ENCODE peak calls at places on chromosomes 13 and 19, in four cellular contexts. A, N, R and T are unnamed samples.

GRCh38 chr19:18223860-18224524 is 2.2 kb downstream of the PDE4C start:
- DNase-seq in A (peak), N (peak), R (peak), T (peak)

GRCh38 chr13:112689498-112690241 is at the start of gene ATP11A:
- DNase-seq in A (peak), N (peak), R (peak), T (peak)

GRCh38 chr19:14450168-14450874 is 17.2 kb downstream of the PKN1 start:
- DNase-seq in A (no peak), N (no peak), R (peak), T (peak)

GRCh38 chr13:91185294-91185863 is 162.1 kb upstream of the MIR17HG start:
- DNase-seq in A (peak), N (no peak), R (no peak), T (no peak)

GRCh38 chr13:93345061-93345460 is 118.5 kb downstream of the GPC6 start:
- DNase-seq in A (no peak), N (no peak), R (no peak), T (peak)

GRCh38 chr13:113785051-113786010 is 26.3 kb downstream of the TMEM255B start:
- DNase-seq in A (no peak), N (no peak), R (no peak), T (no peak)

GRCh38 chr13:106318941-106319411 is 216.5 kb downstream of the EFNB2 start:
- DNase-seq in A (no peak), N (no peak), R (no peak), T (no peak)

GRCh38 chr13:34076319-34076718 is 258.4 kb downstream of the RFC3 start:
- DNase-seq in A (no peak), N (no peak), R (no peak), T (no peak)

GRCh38 chr19:54206831-54207177 is 6.1 kb downstream of the RPS9 start:
- DNase-seq in A (no peak), N (no peak), R (no peak), T (no peak)

GRCh38 chr19:2371656-2372055 is 11.6 kb downstream of the TMPRSS9 start:
- DNase-seq in A (no peak), N (no peak), R (no peak), T (no peak)

GRCh38 chr13:33787051-33787591 is 30.8 kb upstream of the RFC3 start:
- DNase-seq in A (no peak), N (no peak), R (no peak), T (no peak)

GRCh38 chr19:6218497-6219146 is 61.2 kb downstream of the MLLT1 start:
- DNase-seq in A (peak), N (peak), R (peak), T (peak)

GRCh38 chr13:24717217-24717616 is 37.0 kb downstream of the ATP12A start:
- DNase-seq in A (no peak), N (no peak), R (no peak), T (no peak)

GRCh38 chr13:42594577-42595571 is 20.9 kb downstream of the TNFSF11 start:
- DNase-seq in A (peak), N (peak), R (peak), T (peak)

GRCh38 chr13:100423375-100423774 is 165.2 kb downstream of the GGACT start:
- DNase-seq in A (no peak), N (no peak), R (no peak), T (no peak)

GRCh38 chr13:27605610-27606200 is 14.6 kb downstream of the LNX2 start:
- DNase-seq in A (no peak), N (no peak), R (no peak), T (no peak)

GRCh38 chr13:102401305-102401704 is 543 bp downstream of the FGF14 start:
- DNase-seq in A (no peak), N (no peak), R (no peak), T (no peak)
- H3K4me3 ChIP-seq in A (no peak), N (peak), R (no peak), T (no peak)

GRCh38 chr19:5121286-5122120 is 152.6 kb downstream of the KDM4B start:
- DNase-seq in A (no peak), N (no peak), R (no peak), T (no peak)

GRCh38 chr19:5124111-5124855 is 155.4 kb downstream of the KDM4B start:
- DNase-seq in A (no peak), N (no peak), R (no peak), T (no peak)

GRCh38 chr19:5122121-5122400 is 153.1 kb downstream of the KDM4B start:
- DNase-seq in A (no peak), N (no peak), R (no peak), T (no peak)

GRCh38 chr19:5123646-5124045 is 154.7 kb downstream of the KDM4B start:
- DNase-seq in A (no peak), N (no peak), R (no peak), T (no peak)

GRCh38 chr19:5122671-5123409 is 153.9 kb downstream of the KDM4B start:
- DNase-seq in A (no peak), N (no peak), R (no peak), T (no peak)
- TF ChIP-seq CTCF in A (no peak), N (no peak), R (peak), T (no peak)

DNA sequence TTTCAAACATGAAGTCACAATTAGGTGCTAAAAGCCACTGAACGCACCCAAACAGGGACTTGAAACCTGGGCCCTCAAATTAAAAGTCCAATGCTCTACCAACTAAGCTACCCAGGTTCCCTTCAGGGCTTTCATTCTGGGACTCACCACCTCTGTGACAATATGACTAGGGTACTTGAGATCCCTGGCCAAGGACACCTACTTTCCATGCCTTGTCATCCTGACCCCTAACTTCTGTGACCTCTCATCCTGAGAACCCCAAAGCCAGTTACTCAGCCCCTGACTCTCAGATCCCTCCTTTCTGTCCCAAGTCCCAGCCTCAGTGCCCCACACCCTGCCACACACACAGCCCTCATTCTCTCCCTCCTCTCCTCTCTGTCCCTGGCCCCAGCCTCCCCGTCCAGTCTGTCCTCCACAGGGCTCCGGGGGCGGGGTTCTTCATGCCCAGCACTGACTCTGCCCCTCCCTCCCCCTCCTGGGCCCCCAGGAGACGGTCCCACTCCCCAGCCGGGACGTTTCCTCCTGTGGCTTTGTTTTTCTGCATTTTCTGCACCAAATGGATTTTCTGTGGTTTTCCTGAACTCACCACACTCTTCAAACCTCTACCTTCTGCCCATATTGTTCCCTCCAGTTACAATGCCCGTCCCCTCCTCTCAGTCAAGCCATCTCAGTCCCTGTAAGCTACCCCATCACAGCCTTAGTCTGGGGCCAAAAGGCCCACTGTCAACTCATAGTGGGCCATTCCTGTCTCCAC is 7.0 kb downstream of the RCN3 start:
- DNase-seq in A (no peak), N (no peak), R (no peak), T (no peak)
- H3K4me3 ChIP-seq in A (peak), N (no peak), R (peak), T (peak)

DNA sequence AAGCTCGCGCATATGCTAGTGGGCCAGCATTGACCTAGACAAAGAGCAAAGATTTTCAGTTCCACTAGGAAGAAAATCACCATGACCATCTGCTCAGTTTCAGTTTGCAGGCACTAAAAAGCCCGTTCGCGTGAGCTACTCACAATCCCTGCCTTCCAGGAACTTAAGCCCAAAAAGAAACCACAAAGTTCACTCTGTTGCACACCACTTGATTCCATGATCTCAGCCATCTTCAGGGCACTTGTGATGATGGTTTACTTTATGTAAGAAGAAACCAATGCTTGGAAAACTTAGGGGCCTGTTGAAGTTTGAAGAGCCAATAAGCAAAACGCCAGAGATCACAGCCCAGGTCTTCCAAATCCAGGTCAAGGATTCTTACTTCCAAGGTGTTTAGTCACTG is 45.0 kb upstream of the SLC15A1 start:
- DNase-seq in A (no peak), N (no peak), R (no peak), T (peak)
- TF ChIP-seq CTCF in A (no peak), N (no peak), R (no peak), T (no peak)

GRCh38 chr13:75641026-75641425 is 4.9 kb downstream of the LMO7 start:
- DNase-seq in A (no peak), N (no peak), R (no peak), T (no peak)

GRCh38 chr13:75636339-75637095 is 387 bp downstream of the LMO7 start:
- DNase-seq in A (peak), N (no peak), R (peak), T (peak)

GRCh38 chr13:75635621-75636338 is at the start of gene LMO7:
- DNase-seq in A (peak), N (peak), R (peak), T (peak)

GRCh38 chr13:75637101-75637774 is 1.1 kb downstream of the LMO7 start:
- DNase-seq in A (no peak), N (no peak), R (no peak), T (no peak)

DNA sequence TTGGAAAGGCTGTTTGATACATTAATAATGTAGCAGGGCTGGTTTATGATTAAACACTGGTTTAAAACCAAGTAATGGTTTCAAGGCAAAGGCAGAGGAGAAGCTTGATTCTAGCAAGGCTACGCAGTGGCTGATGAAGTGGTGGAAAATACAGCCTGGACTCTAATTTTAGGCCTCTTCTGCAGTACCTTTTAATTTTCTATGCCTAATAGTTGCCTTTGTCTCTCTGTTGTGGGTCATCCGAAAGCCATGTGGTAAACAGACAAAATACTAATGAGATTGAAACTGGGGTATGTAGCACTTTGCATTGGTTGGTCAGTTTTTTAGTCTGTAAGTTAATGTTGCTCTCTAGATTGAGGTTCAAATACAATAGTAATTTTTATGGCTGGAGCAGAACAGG is 3.3 kb downstream of the LMO7 start:
- DNase-seq in A (no peak), N (no peak), R (no peak), T (no peak)
- H3K4me3 ChIP-seq in A (no peak), N (no peak), R (no peak), T (no peak)

GRCh38 chr13:61994174-61994573 is 578.5 kb upstream of the PCDH20 start:
- DNase-seq in A (no peak), N (no peak), R (no peak), T (no peak)
- TF ChIP-seq CTCF in A (no peak), N (no peak), R (no peak), T (no peak)

DNA sequence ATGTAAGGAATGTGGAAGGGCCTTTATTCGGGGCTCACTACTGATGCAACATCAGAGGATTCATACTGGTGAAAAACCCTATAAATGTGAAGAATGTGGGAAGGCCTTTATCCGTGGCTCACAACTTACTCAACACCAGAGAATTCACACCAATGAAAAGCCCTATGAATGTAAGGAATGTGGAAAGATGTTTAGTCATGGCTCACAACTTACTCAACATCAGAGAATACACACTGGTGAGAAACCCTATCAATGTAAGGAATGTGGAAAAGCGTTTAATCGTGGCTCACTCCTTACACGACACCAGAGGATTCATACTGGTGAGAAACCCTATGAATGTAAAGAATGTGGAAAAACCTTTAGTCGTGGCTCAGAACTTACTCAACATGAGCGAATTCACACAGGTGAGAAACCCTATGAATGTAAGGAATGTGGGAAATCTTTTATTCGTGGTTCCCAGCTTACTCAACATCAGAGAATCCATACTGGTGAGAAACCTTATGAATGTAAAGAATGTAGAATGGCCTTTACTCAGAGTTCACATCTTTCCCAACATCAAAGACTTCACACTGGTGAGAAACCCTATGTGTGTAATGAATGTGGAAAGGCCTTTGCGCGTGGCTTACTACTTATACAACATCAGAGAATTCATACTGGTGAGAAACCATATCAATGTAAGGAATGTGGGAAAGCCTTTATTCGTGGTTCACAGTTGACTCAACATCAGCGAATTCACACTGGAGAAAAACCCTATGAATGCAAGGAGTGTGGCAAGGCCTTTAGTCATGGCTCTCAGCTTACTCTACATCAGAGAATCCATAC is 44.3 kb downstream of the ZNF585A start:
- DNase-seq in A (no peak), N (no peak), R (no peak), T (no peak)
- H3K4me3 ChIP-seq in A (no peak), N (no peak), R (no peak), T (no peak)

GRCh38 chr13:75579529-75579928 is 29.9 kb downstream of the UCHL3 start:
- DNase-seq in A (no peak), N (no peak), R (no peak), T (no peak)
- TF ChIP-seq CTCF in A (no peak), N (no peak), R (no peak), T (no peak)

GRCh38 chr19:11963566-11964355 is 1.1 kb upstream of the ZNF763 start:
- DNase-seq in A (peak), N (peak), R (peak), T (peak)

GRCh38 chr19:11970174-11970573 is 5.3 kb downstream of the ZNF763 start:
- DNase-seq in A (no peak), N (no peak), R (no peak), T (no peak)

GRCh38 chr19:11971045-11971444 is 6.2 kb downstream of the ZNF763 start:
- DNase-seq in A (no peak), N (no peak), R (no peak), T (no peak)

GRCh38 chr19:11964496-11964857 is 363 bp upstream of the ZNF763 start:
- DNase-seq in A (no peak), N (no peak), R (no peak), T (peak)

DNA sequence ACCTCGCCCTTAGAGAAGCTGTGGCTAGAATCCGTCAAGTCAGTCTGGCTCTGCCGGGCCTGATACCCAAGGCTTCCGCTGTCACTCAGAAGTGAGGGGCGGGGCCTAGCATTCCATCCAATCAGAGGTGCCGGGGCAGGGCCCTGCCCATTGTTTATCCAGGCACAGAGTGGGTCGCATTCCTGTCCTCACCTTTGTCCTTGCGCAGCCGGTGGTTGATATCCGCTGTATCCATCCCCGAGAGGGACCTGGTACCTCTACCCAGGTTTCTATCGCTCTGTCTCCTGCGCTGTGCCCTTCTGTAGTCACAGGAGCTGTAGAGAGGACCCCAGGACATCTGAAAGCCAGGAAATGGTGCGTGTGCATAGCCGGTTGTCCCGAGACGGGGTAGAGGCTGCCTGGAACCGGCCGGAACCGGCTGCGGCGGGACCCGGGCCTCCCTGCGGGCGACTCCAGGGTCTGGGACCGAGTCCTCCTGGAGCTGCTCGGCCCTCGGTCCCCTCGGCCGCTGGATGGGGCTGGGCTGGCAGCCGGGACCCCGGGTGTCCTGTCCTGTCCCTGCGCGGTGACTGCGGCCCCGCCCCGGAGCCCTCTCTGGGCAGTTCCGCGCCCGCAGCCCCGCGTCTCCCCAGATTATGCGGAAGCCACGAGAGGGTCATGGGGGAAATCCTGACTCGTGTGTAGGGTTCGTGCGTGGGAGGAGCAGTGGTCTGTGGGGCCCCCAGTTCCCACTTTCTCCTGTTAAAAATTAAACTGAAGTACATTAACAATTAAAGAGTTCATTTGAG is at the start of gene ZNF763:
- DNase-seq in A (peak), N (peak), R (peak), T (peak)
- H3K4me3 ChIP-seq in A (peak), N (peak), R (no peak), T (peak)